ENCODE peak calls at places on chromosomes 1 and 21, in five cellular contexts. S, C, X, K and P are unnamed samples.

GRCh38 chr1:86765073-86765472 is 60.7 kb downstream of the SH3GLB1 start:
- DNase-seq in C (no peak), S (peak), X (no peak), K (no peak), P (no peak)

GRCh38 chr1:240595476-240595875 is 16.5 kb downstream of the GREM2 start:
- DNase-seq in X (no peak), K (no peak), C (no peak), S (no peak), P (no peak)

GRCh38 chr1:224181453-224181810 is 1.6 kb upstream of the DEGS1 start:
- DNase-seq in C (no peak), S (no peak), X (no peak), K (no peak), P (peak)

GRCh38 chr1:201220388-201220715 is 29.7 kb downstream of the IGFN1 start:
- DNase-seq in C (no peak), X (no peak), K (no peak), S (no peak), P (peak)

GRCh38 chr1:32204943-32205361 is 519 bp upstream of the IQCC start:
- DNase-seq in X (peak), K (no peak), C (no peak), S (no peak), P (no peak)

GRCh38 chr1:204228896-204229295 is 15.1 kb upstream of the GOLT1A start:
- DNase-seq in S (no peak), K (no peak), X (no peak), C (no peak), P (peak)

GRCh38 chr1:208252126-208252853 is 8.1 kb upstream of the PLXNA2 start:
- DNase-seq in C (no peak), S (peak), X (no peak), K (no peak), P (no peak)

GRCh38 chr1:50976890-50977574 is 7.0 kb downstream of the CDKN2C start:
- DNase-seq in S (peak), K (no peak), X (peak), C (no peak), P (no peak)

GRCh38 chr1:220926146-220926545 is 46.9 kb downstream of the HLX start:
- DNase-seq in X (no peak), C (no peak), S (no peak), K (no peak), P (no peak)

GRCh38 chr1:31669786-31670582 is 25.3 kb upstream of the PEF1 start:
- DNase-seq in X (peak), C (peak), S (peak), K (peak), P (peak)

GRCh38 chr1:87330201-87330953 is 1.7 kb downstream of the LMO4 start:
- DNase-seq in X (peak), K (no peak), S (peak), C (no peak), P (peak)

GRCh38 chr1:30740952-30741894 is 16.4 kb downstream of the LAPTM5 start:
- DNase-seq in K (no peak), S (no peak), X (no peak), C (no peak), P (no peak)

GRCh38 chr1:178599745-178600144 is 86.8 kb downstream of the TEX35 start:
- DNase-seq in X (no peak), S (no peak), K (no peak), C (no peak), P (no peak)

GRCh38 chr1:18902523-18903312 is at the start of gene ALDH4A1:
- DNase-seq in K (peak), X (peak), C (peak), S (peak), P (peak)

GRCh38 chr1:10495942-10496341 is 21.2 kb downstream of the PEX14 start:
- DNase-seq in C (no peak), S (no peak), K (no peak), X (no peak), P (peak)

GRCh38 chr1:22447581-22448215 is 4.0 kb upstream of the ZBTB40 start:
- DNase-seq in K (no peak), S (no peak), X (no peak), C (no peak), P (no peak)

GRCh38 chr1:164767257-164768044 is 208.5 kb downstream of the PBX1 start:
- DNase-seq in C (no peak), X (no peak), K (no peak), S (no peak), P (no peak)

GRCh38 chr1:2231667-2232254 is 3.6 kb downstream of the SKI start:
- DNase-seq in K (peak), S (peak), C (no peak), X (peak), P (peak)

GRCh38 chr1:162993866-162994265 is 75.3 kb upstream of the RGS4 start:
- DNase-seq in X (no peak), S (no peak), C (no peak), K (no peak), P (no peak)

GRCh38 chr1:108661030-108661609 is at the start of gene HENMT1:
- DNase-seq in C (no peak), X (peak), S (peak), K (no peak), P (peak)

GRCh38 chr1:20093940-20094391 is 24.0 kb downstream of the PLA2G5 start:
- DNase-seq in K (peak), X (peak), S (peak), C (no peak), P (peak)

GRCh38 chr1:86704972-86705632 is 726 bp downstream of the SH3GLB1 start:
- DNase-seq in X (peak), S (peak), K (peak), C (peak), P (peak)

GRCh38 chr1:15154480-15155036 is 1.0 kb downstream of the TMEM51 start:
- DNase-seq in X (peak), S (peak), C (no peak), K (no peak), P (peak)

DNA sequence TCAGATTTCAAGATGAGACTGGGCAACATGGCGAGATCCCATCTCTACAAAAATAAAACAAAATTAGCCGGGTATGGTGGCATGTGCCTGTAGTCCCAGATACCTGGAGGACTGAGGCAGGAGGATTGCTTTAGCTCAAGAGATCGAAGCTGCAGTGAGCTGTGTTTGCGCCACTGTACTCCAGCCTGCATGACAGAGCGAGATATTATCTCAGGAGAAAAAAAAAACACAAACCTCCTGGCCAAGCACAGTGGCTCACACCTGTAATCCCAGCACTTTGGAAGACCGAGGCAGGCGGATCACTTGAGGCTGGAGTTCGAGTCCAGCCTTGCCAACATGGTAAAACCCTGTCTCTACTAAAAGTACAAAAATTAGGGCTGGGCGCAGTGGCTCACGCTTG is 42.8 kb downstream of the XKR8 start:
- DNase-seq in X (no peak), S (no peak), K (no peak), C (no peak), P (no peak)
- TF ChIP-seq POLR2A in X (no peak), S (no peak), K (no peak), C (no peak), P (no peak)

GRCh38 chr21:36149788-36150187 is 6.8 kb upstream of the DOP1B start:
- DNase-seq in X (peak), K (no peak), S (no peak), C (no peak), P (no peak)
- H3K4me3 ChIP-seq in X (no peak), K (no peak), S (no peak), C (no peak), P (no peak)

DNA sequence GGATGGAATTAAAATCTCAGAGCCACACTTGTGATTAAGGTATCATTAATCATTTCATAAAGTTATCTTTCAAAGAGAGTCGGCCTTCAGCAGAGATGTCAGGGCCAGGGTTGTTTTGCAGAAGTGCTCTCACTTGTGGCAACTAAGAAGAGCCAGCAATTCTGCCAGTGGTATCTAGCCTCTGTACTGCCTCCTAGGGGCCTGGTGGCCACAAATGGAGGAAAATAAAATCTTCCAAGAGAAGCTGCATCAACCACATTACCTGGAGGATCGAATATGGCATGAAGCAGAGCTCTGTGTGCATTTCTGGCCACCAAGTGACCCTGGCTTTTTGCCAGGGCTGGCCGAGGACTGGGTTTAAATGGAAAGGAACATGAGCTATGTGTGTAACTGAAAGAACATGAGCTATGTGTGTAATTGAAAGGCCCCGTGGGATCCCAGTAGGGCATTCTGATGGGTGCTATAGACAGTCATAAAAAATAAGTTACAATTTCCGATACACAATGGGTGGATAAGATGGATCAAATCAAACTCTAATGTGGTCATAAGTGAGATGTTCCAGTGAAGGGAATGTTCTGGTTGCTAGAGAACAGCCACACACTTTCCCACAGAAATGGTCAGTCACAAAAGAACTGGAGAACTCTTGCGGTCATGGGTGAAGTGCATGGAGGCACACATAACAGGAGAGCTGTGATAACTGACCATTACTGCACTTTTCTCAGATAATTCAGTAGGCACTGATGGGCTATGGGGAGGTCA is 335.8 kb downstream of the CAMTA1 start:
- DNase-seq in C (no peak), K (no peak), S (no peak), X (no peak), P (no peak)
- TF ChIP-seq CTCF in C (peak), K (no peak), S (no peak), X (no peak), P (no peak)

DNA sequence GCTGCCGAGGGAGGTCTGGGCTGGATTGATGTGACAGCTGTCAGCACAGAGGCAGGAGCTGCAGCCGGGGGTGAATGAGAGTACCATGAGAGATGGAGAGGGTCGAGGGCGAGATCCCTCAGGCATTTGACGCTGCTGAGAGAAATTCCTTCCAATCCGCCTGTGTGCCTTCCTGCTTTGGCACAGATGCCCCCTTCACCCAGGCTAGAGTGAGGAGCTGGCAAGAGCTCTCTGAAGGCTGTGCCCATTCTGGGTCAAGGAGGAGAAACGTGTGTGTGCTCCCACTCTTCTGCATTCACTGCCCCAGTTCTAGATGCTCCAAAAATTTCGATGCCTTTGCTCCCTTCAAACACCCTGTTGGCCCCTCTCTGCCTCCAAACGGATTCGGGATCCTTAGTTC is 4.8 kb downstream of the ARTN start:
- DNase-seq in C (no peak), K (no peak), S (no peak), X (no peak), P (no peak)
- TF ChIP-seq POLR2A in C (no peak), K (no peak), S (no peak), X (no peak), P (no peak)

GRCh38 chr1:972726-973458 is 6.6 kb downstream of the PLEKHN1 start:
- DNase-seq in S (no peak), X (no peak), C (no peak), K (no peak), P (no peak)

GRCh38 chr1:969260-969855 is 3.1 kb downstream of the PLEKHN1 start:
- DNase-seq in C (no peak), S (no peak), K (no peak), X (no peak), P (no peak)

GRCh38 chr1:970973-971730 is 4.9 kb downstream of the PLEKHN1 start:
- DNase-seq in C (no peak), K (no peak), S (no peak), X (no peak), P (no peak)

GRCh38 chr1:971751-972506 is 5.6 kb downstream of the PLEKHN1 start:
- DNase-seq in K (no peak), X (no peak), C (no peak), S (no peak), P (no peak)

GRCh38 chr1:970242-970972 is 4.1 kb downstream of the PLEKHN1 start:
- DNase-seq in S (no peak), K (no peak), X (no peak), C (no peak), P (no peak)
- H3K4me3 ChIP-seq in S (no peak), K (no peak), X (no peak), C (no peak), P (no peak)

GRCh38 chr1:192571706-192572105 is 3.9 kb upstream of the RGS1 start:
- DNase-seq in X (no peak), S (no peak), K (no peak), C (no peak), P (no peak)
- TF ChIP-seq CTCF in X (no peak), S (no peak), K (no peak), C (no peak), P (no peak)

GRCh38 chr1:26053718-26054572 is 8.0 kb upstream of the SLC30A2 start:
- DNase-seq in K (no peak), S (no peak), X (no peak), C (no peak), P (no peak)
- TF ChIP-seq POLR2A in K (no peak), S (no peak), X (no peak), C (no peak), P (no peak)

GRCh38 chr1:84300501-84300900 is 1.0 kb upstream of the SAMD13 start:
- DNase-seq in K (no peak), X (no peak), C (no peak), S (no peak), P (no peak)

GRCh38 chr1:84303154-84303830 is 1.8 kb downstream of the SAMD13 start:
- DNase-seq in S (no peak), K (no peak), C (no peak), X (no peak), P (no peak)

GRCh38 chr1:84299536-84300260 is 1.8 kb upstream of the SAMD13 start:
- DNase-seq in X (no peak), K (no peak), S (no peak), C (no peak), P (no peak)

GRCh38 chr1:84300991-84301758 is at the start of gene SAMD13:
- DNase-seq in S (peak), K (peak), C (peak), X (peak), P (peak)

DNA sequence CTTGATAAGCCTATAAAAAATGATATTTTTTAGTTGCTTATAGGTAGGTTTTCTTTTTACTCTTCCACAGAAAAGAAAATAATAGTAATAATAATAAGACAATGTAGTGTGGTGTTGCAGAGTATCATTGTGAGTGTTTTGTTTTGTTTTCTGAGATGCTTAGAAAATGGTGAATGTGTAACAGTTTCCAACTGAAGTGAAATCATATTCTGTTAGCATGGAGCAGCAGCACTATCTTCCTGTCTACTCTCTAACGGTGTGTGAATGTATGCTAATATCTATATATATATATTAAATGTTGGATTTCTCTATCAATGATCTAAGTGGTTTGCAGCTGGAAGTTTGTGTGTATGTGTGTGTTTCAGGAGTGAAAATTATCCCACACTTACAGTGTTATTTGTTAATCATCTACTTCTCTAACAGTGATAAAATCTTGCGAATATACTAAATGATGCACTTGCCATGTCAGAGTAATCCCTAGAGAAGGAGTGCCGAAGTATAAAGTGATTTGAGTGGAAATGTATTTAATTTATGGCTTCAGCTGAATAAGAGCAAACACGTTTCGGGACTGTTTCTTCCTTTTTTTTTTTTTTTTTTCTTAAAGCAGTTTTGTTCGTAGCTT is 362 bp downstream of the SAMD13 start:
- DNase-seq in S (no peak), K (no peak), C (no peak), X (no peak), P (no peak)
- H3K4me3 ChIP-seq in S (no peak), K (peak), C (peak), X (peak), P (no peak)